ENCODE peak calls at places on chromosomes 12 and 14, in seven cellular contexts. W, X, E, N, D, V and Y are unnamed samples.

GRCh38 chr14:50139192-50139591 is 22.8 kb upstream of the VCPKMT start:
- DNase-seq in V (no peak), X (no peak), D (no peak), E (no peak), W (peak), N (no peak), Y (no peak)

GRCh38 chr14:103721334-103722120 is 5.9 kb downstream of the ZFYVE21 start:
- DNase-seq in E (peak), W (peak), D (no peak), V (no peak), X (no peak), N (peak), Y (no peak)

GRCh38 chr14:30521899-30522736 is 36.8 kb upstream of the G2E3 start:
- DNase-seq in V (peak), W (peak), X (no peak), N (no peak), D (peak), E (peak), Y (no peak)

GRCh38 chr14:105844047-105844630 is 317.8 kb downstream of the TMEM121 start:
- DNase-seq in V (no peak), N (no peak), X (no peak), D (no peak), W (no peak), E (no peak), Y (no peak)

GRCh38 chr12:108234155-108234554 is 105.0 kb downstream of the CMKLR1 start:
- DNase-seq in E (no peak), W (peak), D (peak), N (no peak), V (no peak), X (no peak), Y (no peak)

GRCh38 chr14:81942071-81942470 is 408.4 kb upstream of the SEL1L start:
- DNase-seq in N (no peak), V (no peak), W (no peak), X (no peak), D (no peak), E (no peak), Y (no peak)

GRCh38 chr12:24902521-24903304 is 46.2 kb downstream of the BCAT1 start:
- DNase-seq in W (peak), X (peak), E (peak), N (no peak), V (no peak), D (peak), Y (no peak)

GRCh38 chr14:81559385-81559784 is 25.7 kb upstream of the SEL1L start:
- DNase-seq in E (no peak), X (no peak), V (no peak), D (no peak), N (no peak), W (no peak), Y (no peak)

GRCh38 chr12:122022393-122023338 is 982 bp downstream of the BCL7A start:
- DNase-seq in E (no peak), X (no peak), D (no peak), V (peak), W (peak), N (peak), Y (no peak)

GRCh38 chr12:47989666-47990065 is 14.6 kb downstream of the COL2A1 start:
- DNase-seq in N (no peak), E (no peak), V (no peak), X (no peak), D (no peak), W (no peak), Y (no peak)

GRCh38 chr12:52277486-52278245 is 3.2 kb downstream of the KRT86 start:
- DNase-seq in W (no peak), D (no peak), E (no peak), X (no peak), V (no peak), N (no peak), Y (peak)

GRCh38 chr12:22631863-22632463 is 7.0 kb downstream of the ETNK1 start:
- DNase-seq in X (no peak), W (peak), D (peak), E (no peak), V (no peak), N (no peak), Y (no peak)

GRCh38 chr12:42213023-42213422 is 25.0 kb downstream of the YAF2 start:
- DNase-seq in D (no peak), V (peak), N (no peak), X (no peak), E (peak), W (peak), Y (no peak)